ENCODE peak calls at places on chromosomes 5 and 9, in seven cellular contexts. R, X, Q, C, J, O and Z are unnamed samples.

GRCh38 chr9:101738566-101739183 is at the start of gene GRIN3A:
- DNase-seq in R (peak; percentile 95), X (no peak), Q (no peak), C (peak; percentile 30), J (peak; percentile 12), O (peak; percentile 32), Z (no peak)

GRCh38 chr9:18362901-18363685 is 110.9 kb upstream of the ADAMTSL1 start:
- DNase-seq in R (no peak), X (no peak), Q (no peak), C (peak; percentile 24), J (peak; percentile 18), O (peak; percentile 15), Z (peak; percentile 81)

GRCh38 chr9:129027685-129028191 is 393 bp downstream of the SH3GLB2 start:
- DNase-seq in R (no peak), X (no peak), Q (peak; percentile 31), C (no peak), J (no peak), O (no peak), Z (peak; percentile 20)

GRCh38 chr5:135568923-135569360 is 9.8 kb downstream of the CXCL14 start:
- DNase-seq in R (peak; percentile 28), X (no peak), Q (no peak), C (no peak), J (no peak), O (no peak), Z (no peak)

GRCh38 chr9:122383992-122384461 is 13.2 kb downstream of the PTGS1 start:
- DNase-seq in R (no peak), X (no peak), Q (peak; percentile 87), C (no peak), J (no peak), O (peak; percentile 83), Z (peak; percentile 88)

GRCh38 chr9:97359147-97359546 is 51.7 kb downstream of the CCDC180 start:
- DNase-seq in R (no peak), X (no peak), Q (no peak), C (no peak), J (no peak), O (no peak), Z (no peak)

GRCh38 chr9:128408963-128409431 is 11.7 kb upstream of the CERCAM start:
- DNase-seq in R (peak; percentile 98), X (no peak), Q (no peak), C (no peak), J (no peak), O (no peak), Z (no peak)

GRCh38 chr5:32790411-32790951 is 79.4 kb downstream of the NPR3 start:
- DNase-seq in R (no peak), X (no peak), Q (no peak), C (no peak), J (no peak), O (peak; percentile 53), Z (peak; percentile 94)

GRCh38 chr9:105438136-105438839 is 9.5 kb upstream of the FSD1L start:
- DNase-seq in R (no peak), X (no peak), Q (peak; percentile 24), C (no peak), J (no peak), O (no peak), Z (peak; percentile 49)

GRCh38 chr9:101201626-101202025 is 173.1 kb downstream of the PLPPR1 start:
- DNase-seq in R (no peak), X (no peak), Q (no peak), C (no peak), J (no peak), O (no peak), Z (no peak)